ENCODE peak calls at places on chromosome 3, in five cellular contexts. S, W, B, Z and R are unnamed samples.

GRCh38 chr3:128195802-128196201 is 42.5 kb downstream of the EEFSEC start:
- DNase-seq in W (no peak), Z (no peak), B (no peak), S (no peak), R (no peak)

GRCh38 chr3:16071246-16071645 is 103.2 kb upstream of the GALNT15 start:
- DNase-seq in B (no peak), S (no peak), Z (no peak), W (no peak), R (no peak)

GRCh38 chr3:117408811-117409210 is 699.2 kb downstream of the TUSC7 start:
- DNase-seq in B (no peak), Z (no peak), W (no peak), S (no peak), R (no peak)

GRCh38 chr3:27194494-27194893 is 174.7 kb downstream of the NEK10 start:
- DNase-seq in W (no peak), B (no peak), S (no peak), Z (no peak), R (no peak)

GRCh38 chr3:39781025-39781424 is 28.4 kb upstream of the MYRIP start:
- DNase-seq in W (no peak), S (no peak), Z (no peak), B (no peak), R (no peak)

GRCh38 chr3:170222647-170223541 is 670 bp downstream of the PRKCI start:
- DNase-seq in B (no peak), W (no peak), S (no peak), Z (no peak), R (peak)

GRCh38 chr3:126620743-126621142 is 34.2 kb downstream of the TXNRD3 start:
- DNase-seq in Z (no peak), W (no peak), B (no peak), S (no peak), R (no peak)

GRCh38 chr3:51388286-51389029 is 2.6 kb upstream of the RBM15B start:
- DNase-seq in Z (no peak), B (no peak), W (no peak), S (peak), R (peak)

GRCh38 chr3:188497021-188497420 is 343.1 kb downstream of the LPP start:
- DNase-seq in S (no peak), W (no peak), B (no peak), Z (no peak), R (no peak)

GRCh38 chr3:95312650-95313049 is 1249.8 kb downstream of the NSUN3 start:
- DNase-seq in S (no peak), W (no peak), Z (no peak), B (no peak), R (no peak)

GRCh38 chr3:132593241-132593949 is 3.7 kb upstream of the ACKR4 start:
- DNase-seq in Z (no peak), W (no peak), S (no peak), B (no peak), R (no peak)

GRCh38 chr3:192929146-192929545 is 11.5 kb upstream of the MB21D2 start:
- DNase-seq in Z (no peak), W (no peak), B (peak), S (no peak), R (no peak)

GRCh38 chr3:126925411-126926171 is 57.3 kb upstream of the PLXNA1 start:
- DNase-seq in S (no peak), W (no peak), B (no peak), Z (no peak), R (no peak)

GRCh38 chr3:9396301-9396631 is 1.1 kb upstream of the SETD5 start:
- DNase-seq in S (no peak), B (peak), Z (no peak), W (no peak), R (no peak)

GRCh38 chr3:113228969-113229368 is 17.6 kb downstream of the BOC start:
- DNase-seq in Z (no peak), W (no peak), S (no peak), B (no peak), R (no peak)

GRCh38 chr3:195556390-195556789 is 13.3 kb upstream of the PPP1R2 start:
- DNase-seq in B (no peak), W (no peak), S (peak), Z (no peak), R (no peak)

GRCh38 chr3:11818033-11818432 is 28.7 kb downstream of the TAMM41 start:
- DNase-seq in Z (no peak), B (no peak), S (no peak), W (no peak), R (no peak)

GRCh38 chr3:127276396-127276795 is 11.4 kb downstream of the PRR20G start:
- DNase-seq in W (no peak), B (no peak), S (no peak), Z (no peak), R (no peak)

GRCh38 chr3:45690331-45691035 is 1.3 kb downstream of the SACM1L start:
- DNase-seq in B (no peak), S (no peak), Z (no peak), W (no peak), R (no peak)

GRCh38 chr3:135134717-135135116 is 339.7 kb downstream of the EPHB1 start:
- DNase-seq in W (no peak), B (no peak), S (no peak), Z (no peak), R (no peak)

GRCh38 chr3:149367021-149367840 is 10.2 kb downstream of the TM4SF1 start:
- DNase-seq in B (no peak), S (no peak), Z (no peak), W (no peak), R (no peak)

GRCh38 chr3:176850498-176850897 is 346.8 kb downstream of the TBL1XR1 start:
- DNase-seq in S (no peak), W (no peak), B (no peak), Z (no peak), R (no peak)

GRCh38 chr3:15860014-15860934 is 62.5 kb upstream of the ANKRD28 start:
- DNase-seq in B (peak), W (peak), S (peak), Z (no peak), R (peak)

GRCh38 chr3:74532446-74532845 is 82.0 kb downstream of the CNTN3 start:
- DNase-seq in B (peak), W (no peak), Z (no peak), S (no peak), R (no peak)